ENCODE peak calls at places on chromosomes 3 and 15, in six cellular contexts. S is GM12891, J is sigmoid colon, I is ovary, G is tibial nerve, A is spleen. K is an unnamed sample.

GRCh38 chr3:133296315-133296917 is 103.4 kb upstream of the BFSP2 start:
- DNase-seq in S (no peak), J (no peak), I (no peak), G (no peak), A (no peak), K (no peak)

GRCh38 chr15:51030649-51031316 is 63.9 kb downstream of the TNFAIP8L3 start:
- DNase-seq in S (no peak), J (no peak), I (no peak), G (no peak), A (no peak), K (no peak)

GRCh38 chr15:41885841-41886240 is 8.0 kb downstream of the SPTBN5 start:
- DNase-seq in S (no peak), J (no peak), I (no peak), G (no peak), A (no peak), K (no peak)

GRCh38 chr15:87269566-87269965 is 987.0 kb downstream of the NTRK3 start:
- DNase-seq in S (no peak), J (no peak), I (no peak), G (no peak), A (no peak), K (no peak)

GRCh38 chr3:14793126-14793857 is 25.5 kb upstream of the FGD5 start:
- DNase-seq in S (no peak), J (peak; percentile 75), I (peak; percentile 68), G (peak; percentile 32), A (peak; percentile 59), K (no peak)

GRCh38 chr3:184472723-184473419 is 88.7 kb upstream of the EPHB3 start:
- DNase-seq in S (no peak), J (peak; percentile 80), I (no peak), G (peak; percentile 47), A (peak; percentile 85), K (no peak)

GRCh38 chr3:124760601-124761000 is 30.3 kb downstream of the UMPS start:
- DNase-seq in S (no peak), J (no peak), I (no peak), G (no peak), A (no peak), K (no peak)

GRCh38 chr3:170689218-170689874 is 103.5 kb upstream of the SLC7A14 start:
- DNase-seq in S (no peak), J (no peak), I (no peak), G (no peak), A (no peak), K (no peak)

GRCh38 chr3:106341090-106341489 is 472.3 kb upstream of the CBLB start:
- DNase-seq in S (no peak), J (peak; percentile 66), I (no peak), G (no peak), A (no peak), K (no peak)

GRCh38 chr15:50380089-50380488 is 25.1 kb upstream of the GABPB1 start:
- DNase-seq in S (no peak), J (no peak), I (no peak), G (no peak), A (no peak), K (no peak)

GRCh38 chr15:56723787-56724186 is 9.5 kb downstream of the ZNF280D start:
- DNase-seq in S (no peak), J (no peak), I (no peak), G (no peak), A (no peak), K (no peak)

DNA sequence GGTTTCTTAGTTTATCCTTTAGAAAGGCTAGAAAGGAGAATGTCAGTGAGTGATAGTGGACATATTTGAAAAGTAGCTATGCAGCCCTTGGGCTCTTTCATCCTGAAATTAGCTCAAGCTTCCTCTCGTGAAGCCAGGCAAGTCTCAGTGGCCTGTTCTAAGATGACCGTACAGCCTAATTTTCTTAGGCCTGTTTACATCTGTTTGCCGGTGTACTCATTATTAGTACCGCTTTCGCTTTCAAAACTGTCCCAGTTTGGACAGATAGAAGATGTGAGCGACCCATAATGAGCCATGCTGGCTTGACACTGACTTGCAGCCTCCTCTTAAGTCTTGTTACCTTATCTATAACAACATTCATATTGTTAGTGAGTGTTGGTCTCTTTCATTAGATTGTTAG is 5.7 kb upstream of the ARL14 start:
- DNase-seq in S (no peak), J (no peak), I (no peak), G (no peak), A (no peak), K (no peak)
- TF ChIP-seq POLR2A in S (no peak), J (no peak), I (no peak), G (no peak), A (no peak), K (no peak)

GRCh38 chr15:78737187-78737820 is 74.0 kb downstream of the ADAMTS7 start:
- DNase-seq in S (no peak), J (no peak), I (no peak), G (no peak), A (no peak), K (no peak)

GRCh38 chr15:78739996-78740903 is 71.0 kb downstream of the ADAMTS7 start:
- DNase-seq in S (no peak), J (peak; percentile 63), I (no peak), G (no peak), A (peak; percentile 86), K (no peak)

GRCh38 chr15:78739206-78739605 is 72.1 kb downstream of the ADAMTS7 start:
- DNase-seq in S (no peak), J (no peak), I (no peak), G (no peak), A (no peak), K (no peak)

GRCh38 chr15:78740904-78741274 is 70.4 kb downstream of the ADAMTS7 start:
- DNase-seq in S (no peak), J (no peak), I (no peak), G (no peak), A (no peak), K (no peak)
- TF ChIP-seq POLR2A in S (no peak), J (no peak), I (no peak), G (no peak), A (no peak), K (no peak)

GRCh38 chr3:186624598-186624997 is 11.7 kb downstream of the AHSG start:
- DNase-seq in S (no peak), J (no peak), I (no peak), G (no peak), A (no peak), K (no peak)
- TF ChIP-seq POLR2A in S (no peak), J (no peak), I (no peak), G (no peak), A (no peak), K (no peak)

DNA sequence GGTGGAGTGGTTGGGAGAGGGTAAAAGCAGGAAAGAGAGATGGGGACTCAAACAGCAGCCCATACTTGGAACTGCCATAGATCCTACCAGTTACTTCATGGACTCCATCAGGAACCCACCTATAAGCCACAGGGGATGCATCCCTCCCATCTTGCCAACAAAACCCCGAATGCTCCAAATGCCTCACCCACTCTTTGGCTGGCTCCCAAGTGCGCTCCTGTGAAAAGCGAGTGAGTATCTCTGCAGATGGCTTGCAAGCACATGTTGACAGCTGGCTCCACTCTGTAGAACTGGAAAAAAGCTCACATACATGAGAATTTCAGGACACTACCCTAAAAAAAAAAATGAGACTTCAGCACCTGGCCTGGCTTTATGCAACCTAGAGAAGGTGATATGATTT is 151.0 kb downstream of the UBE3A start:
- DNase-seq in S (no peak), J (no peak), I (no peak), G (no peak), A (no peak), K (no peak)
- TF ChIP-seq POLR2A in S (no peak), J (no peak), I (no peak), G (no peak), A (no peak), K (no peak)

DNA sequence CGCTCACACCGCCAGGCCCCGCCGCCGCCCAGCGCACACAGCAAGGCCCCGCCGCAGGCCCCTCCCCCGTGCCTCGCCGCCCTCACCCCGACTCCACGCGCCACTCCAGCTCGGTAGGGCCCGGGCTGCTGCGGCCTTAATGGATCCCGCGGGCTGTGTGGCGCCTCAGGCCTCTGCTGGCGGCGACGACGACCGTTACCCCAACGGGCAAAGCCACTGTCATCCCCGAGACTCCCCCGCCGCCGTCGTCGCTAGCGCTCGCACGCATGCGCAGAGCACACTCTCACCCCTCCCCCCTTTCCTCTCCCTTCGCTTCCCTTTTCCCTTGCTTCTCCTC is at the start of gene MSL2:
- DNase-seq in S (no peak), J (no peak), I (no peak), G (no peak), A (no peak), K (peak; percentile 81)
- TF ChIP-seq POLR2A in S (peak; percentile 85), J (peak; percentile 55), I (peak; percentile 82), G (peak; percentile 85), A (peak; percentile 54), K (peak; percentile 79)

GRCh38 chr3:172146349-172146748 is 107.0 kb downstream of the FNDC3B start:
- DNase-seq in S (no peak), J (no peak), I (no peak), G (no peak), A (no peak), K (no peak)
- TF ChIP-seq POLR2A in S (no peak), J (no peak), I (no peak), G (no peak), A (no peak), K (no peak)

GRCh38 chr3:25664066-25664809 is 469 bp downstream of the TOP2B start:
- DNase-seq in S (no peak), J (peak; percentile 84), I (peak; percentile 84), G (peak; percentile 53), A (peak; percentile 95), K (peak; percentile 11)
- TF ChIP-seq POLR2A in S (no peak), J (no peak), I (no peak), G (no peak), A (no peak), K (no peak)

DNA sequence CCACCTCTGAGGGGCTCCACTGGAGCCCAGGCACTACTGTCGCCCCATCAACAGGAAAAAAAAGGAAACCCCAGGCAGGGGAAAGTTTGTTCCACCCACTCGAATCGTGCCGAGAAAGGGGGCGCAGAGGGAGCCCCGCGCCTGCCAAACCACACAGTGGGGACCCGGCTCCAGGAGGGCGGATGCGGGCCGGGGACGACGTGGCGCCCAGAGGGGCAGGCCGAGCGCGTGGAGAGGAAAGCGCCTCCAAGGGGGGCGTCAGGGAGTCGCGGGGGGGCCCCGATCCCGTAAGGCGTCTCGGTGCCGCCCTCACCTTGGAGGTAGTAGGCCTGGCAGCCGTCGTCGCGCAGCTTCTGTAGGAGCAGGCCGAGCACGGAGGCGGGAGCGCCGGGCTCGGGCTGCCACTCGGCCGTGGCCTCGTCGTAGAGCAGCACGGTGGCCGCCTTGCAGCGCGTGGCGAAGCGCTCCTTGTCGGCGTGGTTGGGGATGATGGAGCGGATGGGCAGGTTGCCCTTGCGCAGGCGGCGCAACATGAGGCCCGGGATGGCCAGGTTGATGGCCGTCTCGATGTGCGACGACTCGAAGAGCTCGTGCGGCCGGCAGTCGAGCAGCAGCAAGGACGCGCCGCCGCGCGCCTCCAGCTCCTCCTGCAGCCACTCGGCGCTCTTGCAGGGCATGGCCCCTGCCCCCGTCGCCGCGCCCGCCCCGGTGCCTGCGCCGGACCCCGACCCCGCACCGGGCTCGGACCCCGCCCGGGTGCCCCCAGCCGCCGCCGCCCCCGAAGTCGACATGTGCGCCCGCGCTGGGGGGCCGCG is 627 bp downstream of the DUSP7 start:
- DNase-seq in S (peak; percentile 61), J (peak; percentile 75), I (peak; percentile 68), G (no peak), A (peak; percentile 93), K (no peak)
- TF ChIP-seq POLR2A in S (no peak), J (no peak), I (no peak), G (no peak), A (no peak), K (no peak)